ENCODE peak calls at places on chromosomes 7 and 10, in ten cellular contexts. E is AG10803, J is sigmoid colon, Q is fibroblast of mammary gland, N is AG04450, L is left ventricle myocardium inferior, V is mucosa of descending colon, Z is ovary, Y is dorsolateral prefrontal cortex, H is GM23338. R is an unnamed sample.

GRCh38 chr7:98294798-98295382 is 13.4 kb downstream of the BRI3 start:
- DNase-seq in Z (no peak), L (no peak), Q (peak), Y (no peak), N (no peak), E (peak), J (no peak), H (peak), V (peak), R (no peak)

GRCh38 chr7:109476409-109476808 is 906.7 kb downstream of the DNAJB9 start:
- DNase-seq in Q (no peak), N (no peak), J (no peak), V (no peak), E (no peak), Y (no peak), H (no peak), L (no peak), Z (no peak), R (no peak)

GRCh38 chr7:36366005-36366583 is 23.6 kb upstream of the ANLN start:
- DNase-seq in Y (no peak), H (no peak), Z (no peak), E (no peak), V (no peak), N (no peak), L (no peak), J (no peak), Q (no peak), R (no peak)

GRCh38 chr10:68406111-68406814 is 814 bp downstream of the RUFY2 start:
- DNase-seq in E (peak), N (peak), V (peak), L (peak), Y (no peak), Q (peak), J (no peak), H (peak), Z (no peak), R (peak)

GRCh38 chr10:75505840-75506506 is 74.5 kb downstream of the LRMDA start:
- DNase-seq in E (no peak), V (no peak), N (no peak), Y (no peak), H (no peak), L (no peak), Z (no peak), Q (no peak), J (no peak), R (no peak)

GRCh38 chr10:69332278-69333010 is 54.1 kb downstream of the HK1 start:
- DNase-seq in Y (no peak), H (no peak), Z (no peak), L (no peak), E (peak), Q (peak), V (peak), J (no peak), N (no peak), R (no peak)

GRCh38 chr10:46216003-46216634 is 70.7 kb upstream of the ANTXRL start:
- DNase-seq in Y (no peak), L (no peak), Z (no peak), J (no peak), Q (no peak), V (no peak), E (no peak), N (no peak), H (no peak), R (no peak)

GRCh38 chr7:141142058-141142457 is 68.2 kb downstream of the TMEM178B start:
- DNase-seq in V (no peak), J (no peak), L (no peak), H (no peak), E (no peak), N (no peak), Z (no peak), Q (no peak), Y (no peak), R (no peak)

GRCh38 chr7:5344342-5344741 is 61.6 kb downstream of the SLC29A4 start:
- DNase-seq in V (no peak), Q (no peak), L (no peak), N (no peak), Z (no peak), H (no peak), J (no peak), E (no peak), Y (no peak), R (no peak)

GRCh38 chr10:46520381-46520780 is 36.1 kb downstream of the GPRIN2 start:
- DNase-seq in J (peak), Q (no peak), E (no peak), Z (no peak), V (peak), Y (peak), H (no peak), N (no peak), L (peak), R (no peak)

GRCh38 chr10:87675396-87676376 is 16.0 kb downstream of the PAPSS2 start:
- DNase-seq in J (no peak), E (peak), Y (no peak), N (peak), V (no peak), H (peak), Z (no peak), Q (peak), L (no peak), R (no peak)

GRCh38 chr7:901388-902154 is 25.2 kb downstream of the GET4 start:
- DNase-seq in V (peak), H (peak), Q (peak), L (peak), E (peak), Y (no peak), N (peak), J (peak), Z (peak), R (no peak)

GRCh38 chr10:21082206-21082605 is 185.1 kb upstream of the NEBL start:
- DNase-seq in L (no peak), H (no peak), V (no peak), N (no peak), Z (no peak), J (no peak), Y (no peak), E (peak), Q (peak), R (no peak)

GRCh38 chr7:2117681-2118045 is 115.1 kb downstream of the MAD1L1 start:
- DNase-seq in V (no peak), N (no peak), Q (no peak), Z (no peak), E (no peak), Y (no peak), L (no peak), H (no peak), J (no peak), R (no peak)

GRCh38 chr10:15672469-15672868 is 47.3 kb downstream of the ITGA8 start:
- DNase-seq in Z (no peak), Y (no peak), V (no peak), E (no peak), L (no peak), N (no peak), Q (no peak), J (no peak), H (no peak), R (no peak)

GRCh38 chr7:144622751-144623150 is 213.1 kb downstream of the TPK1 start:
- DNase-seq in V (no peak), H (no peak), E (no peak), Z (no peak), Y (no peak), L (no peak), Q (no peak), J (no peak), N (no peak), R (no peak)

GRCh38 chr10:62844280-62845011 is 28.3 kb upstream of the EGR2 start:
- DNase-seq in E (no peak), V (no peak), Y (no peak), J (no peak), H (no peak), Q (no peak), Z (no peak), L (no peak), N (no peak), R (no peak)

GRCh38 chr7:5296627-5297226 is 14.0 kb downstream of the SLC29A4 start:
- DNase-seq in V (peak), N (no peak), Z (no peak), Q (no peak), H (peak), E (no peak), L (no peak), J (no peak), Y (no peak), R (no peak)

GRCh38 chr10:17236468-17236886 is 8.4 kb downstream of the VIM start:
- DNase-seq in L (no peak), V (no peak), Y (no peak), E (no peak), J (no peak), H (no peak), Q (peak), N (no peak), Z (no peak), R (no peak)

GRCh38 chr10:89301721-89302445 is at the start of gene IFIT2:
- DNase-seq in N (peak), Q (peak), E (peak), Z (peak), H (peak), V (peak), Y (no peak), J (no peak), L (peak), R (no peak)

GRCh38 chr7:27103489-27104226 is 1.2 kb upstream of the HOXA2 start:
- DNase-seq in Y (no peak), N (no peak), J (peak), L (no peak), H (no peak), Z (no peak), Q (no peak), E (no peak), V (peak), R (no peak)

GRCh38 chr10:97412891-97413304 is 11.8 kb upstream of the RRP12 start:
- DNase-seq in J (no peak), E (no peak), H (no peak), Y (no peak), V (no peak), L (no peak), Q (no peak), Z (no peak), N (no peak), R (no peak)

GRCh38 chr7:116395125-116395791 is 104.3 kb upstream of the CAV2 start:
- DNase-seq in V (no peak), N (peak), H (no peak), Q (peak), Y (no peak), Z (peak), J (no peak), E (peak), L (no peak), R (peak)

GRCh38 chr7:133676805-133677370 is 424.0 kb downstream of the EXOC4 start:
- DNase-seq in L (no peak), N (no peak), Q (peak), Z (no peak), H (no peak), V (no peak), J (no peak), Y (no peak), E (peak), R (peak)

GRCh38 chr10:60517805-60518204 is 128.1 kb upstream of the ANK3 start:
- DNase-seq in E (no peak), L (no peak), N (no peak), Z (no peak), Y (no peak), V (no peak), J (no peak), H (no peak), Q (no peak), R (no peak)

GRCh38 chr10:5477948-5478693 is 21.2 kb downstream of the CALML5 start:
- DNase-seq in Q (no peak), Y (no peak), Z (no peak), H (no peak), J (peak), N (no peak), E (no peak), L (no peak), V (no peak), R (no peak)

GRCh38 chr10:133357293-133358151 is at the start of gene FUOM:
- DNase-seq in Y (no peak), J (no peak), Q (peak), N (no peak), H (peak), V (peak), Z (peak), L (peak), E (peak), R (no peak)

GRCh38 chr10:115953203-115953602 is 319.8 kb downstream of the GFRA1 start:
- DNase-seq in L (no peak), N (no peak), V (no peak), Q (no peak), J (no peak), Z (no peak), H (no peak), E (no peak), Y (no peak), R (no peak)

GRCh38 chr7:30914611-30915601 is 3.3 kb downstream of the AQP1 start:
- DNase-seq in E (peak), H (no peak), Q (peak), J (no peak), Z (no peak), N (no peak), Y (no peak), L (no peak), V (no peak), R (no peak)

GRCh38 chr7:50312176-50312575 is 7.7 kb downstream of the IKZF1 start:
- DNase-seq in V (no peak), E (no peak), Z (no peak), Q (no peak), J (no peak), Y (no peak), H (no peak), L (no peak), N (no peak), R (no peak)

GRCh38 chr7:50314778-50315177 is 10.3 kb downstream of the IKZF1 start:
- DNase-seq in L (no peak), Z (no peak), V (no peak), N (no peak), H (peak), Y (no peak), Q (no peak), J (no peak), E (no peak), R (no peak)

GRCh38 chr7:50315193-50315592 is 10.7 kb downstream of the IKZF1 start:
- DNase-seq in V (no peak), N (no peak), Y (no peak), Z (no peak), Q (no peak), E (no peak), H (no peak), L (no peak), J (no peak), R (no peak)

GRCh38 chr7:50310361-50310760 is 5.8 kb downstream of the IKZF1 start:
- DNase-seq in L (no peak), Y (no peak), E (no peak), V (no peak), N (no peak), J (no peak), Q (no peak), Z (no peak), H (no peak), R (no peak)

GRCh38 chr7:50312589-50313162 is 8.2 kb downstream of the IKZF1 start:
- DNase-seq in E (no peak), Q (no peak), J (no peak), H (no peak), V (no peak), N (no peak), Z (no peak), Y (no peak), L (no peak), R (no peak)
- TF ChIP-seq CTCF in E (no peak), Q (no peak), J (no peak), H (no peak), V (no peak), N (no peak), Z (no peak), Y (no peak), L (no peak), R (no peak)

DNA sequence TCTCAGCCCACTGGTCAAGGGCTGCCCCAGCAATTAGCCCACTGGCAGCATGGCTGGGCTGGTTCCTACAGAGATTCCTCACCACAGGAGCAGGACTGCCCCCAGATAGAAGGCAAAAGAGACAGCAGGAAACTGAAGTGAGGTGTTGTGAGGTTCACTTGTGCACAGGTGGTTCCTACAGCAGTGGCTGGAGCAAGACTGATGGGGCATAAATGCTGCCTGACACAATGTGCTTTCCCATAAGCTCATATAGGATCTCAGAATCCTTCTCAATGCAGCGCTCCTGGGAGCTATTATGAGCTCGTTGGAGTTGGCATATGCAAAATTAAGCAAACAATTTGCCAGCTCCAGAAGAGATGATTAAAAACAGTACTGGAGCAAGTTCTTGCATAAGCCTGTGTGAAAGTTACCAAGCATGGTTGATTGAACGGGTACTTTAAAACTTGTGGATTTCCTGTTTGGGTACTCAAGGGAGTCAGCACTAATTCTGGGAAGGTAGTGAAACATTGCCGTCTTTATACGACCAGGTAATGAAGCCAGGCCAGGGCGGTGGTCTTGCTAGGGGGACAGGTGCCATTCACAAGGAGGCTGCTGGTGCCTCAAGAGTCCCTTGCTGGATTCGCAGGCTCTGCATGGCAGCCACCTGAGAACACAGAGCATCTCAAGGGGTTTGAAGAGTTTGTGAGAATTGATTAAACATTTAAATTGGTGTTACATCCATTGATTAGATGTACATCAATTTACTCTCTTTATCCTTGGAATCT is 20.3 kb upstream of the PRKCQ start:
- DNase-seq in H (no peak), Z (no peak), Y (no peak), Q (no peak), E (no peak), J (no peak), L (no peak), V (no peak), N (no peak), R (no peak)
- H3K4me3 ChIP-seq in H (no peak), Z (no peak), Y (no peak), Q (no peak), E (no peak), J (no peak), L (no peak), V (no peak), N (no peak), R (no peak)

DNA sequence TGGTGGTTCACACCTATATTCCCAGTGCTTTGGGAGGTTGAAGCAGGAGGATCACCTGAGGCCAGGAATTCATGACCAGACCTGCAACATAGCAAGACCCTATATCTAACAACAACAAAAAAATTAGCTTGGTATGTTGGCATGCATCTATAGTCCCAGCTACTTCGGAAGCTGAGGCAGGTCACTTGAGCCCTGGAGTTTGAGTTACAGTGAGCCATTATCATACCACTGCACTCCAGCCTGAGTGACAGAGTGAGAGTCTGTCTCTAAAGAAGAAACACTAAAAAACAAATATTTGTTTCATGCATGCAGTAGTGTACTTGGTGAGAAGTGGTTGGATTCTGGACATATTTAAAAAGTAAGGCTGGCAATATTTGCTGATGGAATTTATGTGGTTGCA is 198.1 kb downstream of the BBS9 start:
- DNase-seq in V (no peak), E (no peak), N (no peak), L (no peak), Q (no peak), Z (no peak), Y (no peak), J (no peak), H (no peak), R (no peak)
- TF ChIP-seq CTCF in V (no peak), E (no peak), N (no peak), L (no peak), Q (no peak), Z (no peak), Y (no peak), J (no peak), H (no peak), R (no peak)

DNA sequence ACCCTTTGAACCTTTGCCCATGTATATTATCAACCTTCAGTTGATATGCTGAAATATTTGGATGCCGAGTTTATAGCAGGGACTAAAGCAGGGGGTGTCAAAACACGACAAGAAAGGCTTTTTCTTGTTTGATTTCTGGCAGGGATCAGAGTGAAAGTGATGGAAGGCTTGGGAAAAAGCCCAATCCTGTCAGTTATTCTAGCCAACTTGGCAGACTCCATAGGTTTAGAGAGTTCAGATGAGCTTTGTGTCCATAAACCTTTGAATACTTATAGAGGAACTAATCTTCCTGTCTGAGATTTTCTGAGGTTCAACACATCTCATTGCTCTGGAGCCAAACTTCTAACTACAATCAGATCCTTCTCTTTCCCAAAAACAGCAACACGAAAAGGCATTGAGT is 47.4 kb downstream of the INHBA start:
- DNase-seq in L (no peak), N (no peak), V (no peak), Z (no peak), E (no peak), H (no peak), Q (no peak), J (no peak), Y (no peak), R (no peak)
- H3K4me3 ChIP-seq in L (no peak), N (no peak), V (no peak), Z (no peak), E (no peak), H (no peak), Q (no peak), J (no peak), Y (no peak), R (no peak)

DNA sequence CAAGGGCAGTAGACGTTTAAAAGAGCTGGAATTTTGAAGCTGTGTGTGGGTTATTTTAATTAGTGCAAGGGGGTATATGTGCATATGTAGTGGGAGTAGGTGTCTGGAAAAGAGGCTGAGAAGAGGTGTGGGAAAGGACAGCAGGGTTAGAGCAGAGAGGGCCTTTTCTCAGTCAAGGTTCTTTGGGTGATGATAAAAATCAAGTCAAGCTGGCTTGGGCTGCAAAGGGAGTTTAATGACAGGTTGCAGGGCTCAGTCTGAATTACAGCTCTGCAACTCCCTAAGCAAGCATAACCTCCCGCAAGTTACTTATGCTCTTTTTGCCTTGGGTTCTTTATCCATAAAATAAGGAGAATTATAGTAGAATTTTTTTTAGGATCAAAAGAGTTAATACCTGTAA is 83.5 kb downstream of the RELN start:
- DNase-seq in L (no peak), N (no peak), V (no peak), Z (no peak), J (no peak), Q (no peak), E (no peak), Y (no peak), H (no peak), R (no peak)
- TF ChIP-seq CTCF in L (no peak), N (no peak), V (no peak), Z (no peak), J (no peak), Q (no peak), E (no peak), Y (no peak), H (no peak), R (no peak)

DNA sequence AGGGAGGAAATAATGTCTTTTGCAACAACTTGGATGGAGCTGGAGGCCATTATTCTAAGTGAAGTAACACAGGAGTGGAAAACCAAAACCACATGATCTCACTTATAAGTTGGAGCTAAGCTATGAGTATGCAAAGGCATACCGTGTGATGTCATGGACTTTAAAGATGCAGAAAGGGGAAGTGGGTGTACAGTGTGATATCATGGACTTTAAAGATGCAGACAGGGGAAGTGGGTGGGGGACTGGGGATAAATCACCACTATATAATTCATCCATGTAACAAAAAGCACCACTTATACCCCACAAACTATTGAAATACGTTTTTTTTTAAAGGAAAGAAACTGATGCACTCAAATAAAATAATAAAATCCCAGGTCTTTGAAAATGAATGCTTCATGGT is 29.5 kb downstream of the LYZL2 start:
- DNase-seq in N (no peak), V (no peak), Y (no peak), Z (no peak), J (no peak), E (no peak), H (no peak), L (no peak), Q (peak), R (no peak)
- H3K4me3 ChIP-seq in N (no peak), V (no peak), Y (no peak), Z (no peak), J (no peak), E (no peak), H (no peak), L (no peak), Q (no peak), R (no peak)